ENCODE peak calls at places on chromosomes 3 and 15, in five cellular contexts. K, H, O, T and B are unnamed samples.

GRCh38 chr15:64355559-64356442 is at the start of gene CSNK1G1:
- DNase-seq in K (peak; percentile 96), H (peak; percentile 93), O (peak; percentile 91), T (peak; percentile 95), B (peak; percentile 97)

GRCh38 chr3:4097801-4098200 is 205.4 kb upstream of the SETMAR start:
- DNase-seq in K (no peak), H (no peak), O (no peak), T (no peak), B (no peak)

GRCh38 chr15:71780349-71780976 is 29.9 kb upstream of the NR2E3 start:
- DNase-seq in K (peak; percentile 27), H (no peak), O (no peak), T (peak; percentile 29), B (peak; percentile 65)

GRCh38 chr3:59246719-59247401 is 197.0 kb upstream of the CFAP20DC start:
- DNase-seq in K (no peak), H (no peak), O (no peak), T (no peak), B (no peak)

GRCh38 chr3:141353652-141354495 is 14.4 kb upstream of the ZBTB38 start:
- DNase-seq in K (no peak), H (no peak), O (no peak), T (no peak), B (no peak)

GRCh38 chr3:40997711-40998519 is 201.4 kb upstream of the CTNNB1 start:
- DNase-seq in K (no peak), H (no peak), O (peak; percentile 32), T (no peak), B (no peak)

GRCh38 chr3:89025185-89025584 is 82.2 kb upstream of the EPHA3 start:
- DNase-seq in K (no peak), H (no peak), O (no peak), T (no peak), B (no peak)

GRCh38 chr3:191412764-191413163 is 48.2 kb upstream of the PYDC2 start:
- DNase-seq in K (no peak), H (no peak), O (no peak), T (no peak), B (no peak)

GRCh38 chr3:51538115-51538458 is 432 bp upstream of the RAD54L2 start:
- DNase-seq in K (no peak), H (no peak), O (no peak), T (no peak), B (no peak)

GRCh38 chr15:90914240-90915080 is 11.4 kb downstream of the MAN2A2 start:
- DNase-seq in K (no peak), H (no peak), O (no peak), T (no peak), B (no peak)

GRCh38 chr15:90917569-90917968 is 14.5 kb downstream of the MAN2A2 start:
- DNase-seq in K (no peak), H (no peak), O (no peak), T (no peak), B (no peak)

GRCh38 chr15:90916461-90916860 is 13.4 kb downstream of the MAN2A2 start:
- DNase-seq in K (no peak), H (no peak), O (no peak), T (no peak), B (no peak)

GRCh38 chr15:90915216-90915807 is 12.2 kb downstream of the MAN2A2 start:
- DNase-seq in K (no peak), H (no peak), O (no peak), T (no peak), B (no peak)

GRCh38 chr15:90915808-90916440 is 12.8 kb downstream of the MAN2A2 start:
- DNase-seq in K (peak; percentile 35), H (no peak), O (no peak), T (no peak), B (no peak)
- H3K27ac ChIP-seq in K (no peak overlapping the region), H (no peak overlapping the region), O (no peak overlapping the region), T (no peak overlapping the region), B (no peak overlapping the region)

DNA sequence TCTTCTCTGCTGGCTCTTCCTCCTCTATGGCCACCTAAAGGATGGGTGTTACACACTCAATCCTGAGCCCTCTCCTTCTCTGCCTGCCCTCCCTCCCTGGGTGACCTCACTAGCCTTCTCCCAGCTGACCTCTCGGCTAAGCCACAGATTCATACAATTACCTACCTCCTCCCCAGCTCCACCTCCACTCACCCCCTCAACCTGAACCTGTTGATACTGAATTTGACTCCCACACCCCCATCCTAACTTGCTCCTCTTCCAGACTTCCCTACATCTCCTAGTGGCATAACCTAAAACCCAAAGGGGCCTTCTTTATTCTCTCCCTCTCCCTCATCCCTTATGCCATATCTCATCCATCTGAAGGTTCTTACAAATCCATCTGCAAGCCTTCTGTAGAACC is 17.1 kb downstream of the HOMER2 start:
- DNase-seq in K (no peak), H (no peak), O (no peak), T (no peak), B (no peak)
- H3K27ac ChIP-seq in K (no peak overlapping the region), H (no peak overlapping the region), O (no peak overlapping the region), T (no peak overlapping the region), B (no peak overlapping the region)

DNA sequence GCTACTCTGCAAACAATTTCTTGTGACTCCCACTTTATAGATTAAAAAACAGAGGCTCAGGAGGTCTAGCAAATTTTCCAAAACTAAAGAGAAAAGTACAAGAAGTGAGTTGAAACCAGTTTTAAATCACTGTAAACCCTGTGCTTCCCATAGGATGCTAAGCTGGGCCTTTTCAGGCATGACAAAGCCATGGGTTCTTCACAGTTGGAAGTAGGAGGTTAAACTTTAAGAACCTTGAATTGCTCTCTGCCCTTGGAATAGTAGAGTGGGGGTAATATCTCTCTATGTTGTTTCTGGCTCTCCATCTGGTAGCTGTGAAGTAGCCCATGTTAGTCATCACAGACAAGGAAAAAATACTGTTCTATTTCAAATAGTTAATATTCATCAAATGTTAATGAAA is 193.6 kb upstream of the SATB1 start:
- DNase-seq in K (no peak), H (no peak), O (no peak), T (no peak), B (no peak)
- H3K27ac ChIP-seq in K (no peak overlapping the region), H (no peak overlapping the region), O (no peak overlapping the region), T (no peak overlapping the region), B (no peak overlapping the region)

GRCh38 chr15:67914028-67914427 is 74.2 kb upstream of the RNU6-1 start:
- DNase-seq in K (no peak), H (no peak), O (no peak), T (no peak), B (no peak)
- H3K27ac ChIP-seq in K (peak overlapping the region; percentile 80), H (no peak overlapping the region), O (no peak overlapping the region), T (peak overlapping the region; percentile 87), B (no peak overlapping the region)

GRCh38 chr3:101070260-101071121 is 77.3 kb upstream of the ABI3BP start:
- DNase-seq in K (no peak), H (no peak), O (no peak), T (no peak), B (no peak)

GRCh38 chr3:101066776-101067175 is 73.6 kb upstream of the ABI3BP start:
- DNase-seq in K (no peak), H (no peak), O (no peak), T (no peak), B (no peak)

GRCh38 chr3:101068876-101069606 is 75.8 kb upstream of the ABI3BP start:
- DNase-seq in K (no peak), H (no peak), O (no peak), T (no peak), B (no peak)

GRCh38 chr3:101072299-101072698 is 79.1 kb upstream of the ABI3BP start:
- DNase-seq in K (no peak), H (no peak), O (no peak), T (no peak), B (no peak)

DNA sequence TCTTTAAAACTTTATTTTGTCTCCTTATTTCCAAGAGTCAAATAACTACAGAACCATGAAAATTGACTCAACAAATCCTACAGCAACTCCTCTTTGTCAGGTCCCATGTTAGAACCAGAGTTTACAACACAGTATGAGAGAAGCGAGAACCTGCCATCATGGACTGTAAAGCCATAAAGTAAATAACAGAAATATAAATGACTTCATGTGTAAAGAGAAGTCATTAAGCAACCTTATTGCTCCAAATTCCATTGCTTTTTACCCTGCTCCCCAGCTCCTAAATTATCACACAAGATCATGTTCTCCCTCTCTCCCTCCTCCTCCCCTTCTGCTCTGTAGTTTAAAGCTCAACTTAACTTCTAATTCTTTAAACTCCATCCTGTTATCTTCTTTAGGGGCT is 76.6 kb upstream of the ABI3BP start:
- DNase-seq in K (no peak), H (no peak), O (no peak), T (no peak), B (no peak)
- H3K27ac ChIP-seq in K (no peak overlapping the region), H (no peak overlapping the region), O (no peak overlapping the region), T (peak overlapping the region; percentile 25), B (no peak overlapping the region)

GRCh38 chr3:42510325-42510724 is 7.9 kb downstream of the VIPR1 start:
- DNase-seq in K (no peak), H (no peak), O (no peak), T (no peak), B (peak; percentile 44)
- H3K27ac ChIP-seq in K (no peak overlapping the region), H (no peak overlapping the region), O (peak overlapping the region; percentile 1), T (no peak overlapping the region), B (no peak overlapping the region)